ENCODE peak calls at places on chromosomes 11 and 22, in five cellular contexts. Q is IMR-90, Y is uterus, C is spleen, S is heart left ventricle. Z is an unnamed sample.

GRCh38 chr11:235180-235997 is 753 bp downstream of the SIRT3 start:
- DNase-seq in Q (peak), Y (no peak), C (no peak), S (no peak), Z (peak)

GRCh38 chr11:65095974-65096806 is at the start of gene VPS51:
- DNase-seq in Q (peak), Y (peak), C (peak), S (peak), Z (peak)

GRCh38 chr22:22848364-22848866 is 39.2 kb upstream of the IGLL5 start:
- DNase-seq in Q (peak), Y (no peak), C (peak), S (peak), Z (peak)

GRCh38 chr11:119198925-119199324 is 7.2 kb upstream of the CBL start:
- DNase-seq in Q (no peak), Y (no peak), C (peak), S (no peak), Z (peak)

GRCh38 chr11:124867700-124868099 is 2.5 kb downstream of the ROBO3 start:
- DNase-seq in Q (peak), Y (no peak), C (no peak), S (peak), Z (no peak)

GRCh38 chr22:45007247-45007945 is 2.4 kb downstream of the PHF21B start:
- DNase-seq in Q (peak), Y (peak), C (no peak), S (no peak), Z (no peak)

GRCh38 chr11:104836711-104837110 is 61.5 kb downstream of the CASP12 start:
- DNase-seq in Q (no peak), Y (no peak), C (no peak), S (no peak), Z (no peak)

GRCh38 chr11:4607111-4607510 is 920 bp downstream of the TRIM68 start:
- DNase-seq in Q (peak), Y (no peak), C (no peak), S (no peak), Z (no peak)

GRCh38 chr11:66172146-66172545 is 96.3 kb upstream of the RAB1B start:
- DNase-seq in Q (peak), Y (no peak), C (no peak), S (no peak), Z (no peak)

GRCh38 chr22:28759861-28760560 is 12.5 kb upstream of the CCDC117 start:
- DNase-seq in Q (peak), Y (no peak), C (peak), S (no peak), Z (no peak)

GRCh38 chr11:86812981-86813380 is 12.6 kb downstream of the PRSS23 start:
- DNase-seq in Q (peak), Y (no peak), C (no peak), S (no peak), Z (no peak)

GRCh38 chr22:19178065-19178658 is 374 bp downstream of the SLC25A1 start:
- DNase-seq in Q (peak), Y (peak), C (peak), S (peak), Z (peak)

GRCh38 chr11:130581631-130582030 is 133.2 kb downstream of the ADAMTS15 start:
- DNase-seq in Q (peak), Y (no peak), C (no peak), S (no peak), Z (no peak)

GRCh38 chr11:20355221-20356219 is 8.0 kb upstream of the HTATIP2 start:
- DNase-seq in Q (peak), Y (no peak), C (no peak), S (no peak), Z (peak)

GRCh38 chr11:60978546-60979380 is 7.3 kb downstream of the CD6 start:
- DNase-seq in Q (no peak), Y (no peak), C (no peak), S (no peak), Z (peak)

GRCh38 chr22:36898690-36899089 is 14.7 kb upstream of the CSF2RB start:
- DNase-seq in Q (no peak), Y (no peak), C (no peak), S (no peak), Z (no peak)

GRCh38 chr11:62555464-62556092 is 9.0 kb upstream of the AHNAK start:
- DNase-seq in Q (peak), Y (no peak), C (no peak), S (no peak), Z (no peak)

DNA sequence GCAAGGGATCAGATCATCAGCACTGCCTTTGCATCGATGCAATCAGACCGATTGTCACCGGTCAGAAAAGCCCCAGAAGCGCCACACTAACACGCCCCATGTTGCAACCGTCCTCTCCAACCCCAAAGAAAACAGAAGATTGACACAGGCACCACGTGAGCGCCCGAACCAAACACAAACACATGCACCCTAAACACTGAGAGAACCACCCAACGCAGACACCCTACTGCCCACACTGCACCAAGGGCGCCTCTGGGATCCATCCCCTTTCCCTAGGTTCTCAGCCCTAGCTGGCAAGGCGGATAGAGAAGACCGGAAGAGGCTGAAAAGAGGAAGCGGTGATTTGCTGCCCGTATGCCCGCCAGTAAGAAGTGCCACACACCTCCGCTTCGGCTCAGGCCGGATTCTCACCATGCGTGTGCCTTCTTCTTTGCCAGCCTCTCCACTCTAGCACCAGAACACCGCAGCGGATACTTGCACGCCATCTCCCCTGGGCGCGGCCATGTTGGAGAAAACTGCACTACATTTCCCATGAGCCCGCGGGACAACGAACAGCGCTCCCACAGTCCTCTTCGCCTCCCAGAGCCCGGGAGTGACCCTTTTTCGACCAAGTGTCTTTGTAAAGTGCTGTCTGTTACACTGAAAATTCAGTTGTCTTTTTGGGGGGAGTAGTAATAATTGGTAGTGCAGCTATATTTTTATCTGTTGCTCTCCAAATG is at the start of gene ALKBH8:
- DNase-seq in Q (peak), Y (peak), C (peak), S (peak), Z (peak)
- TF ChIP-seq POLR2A in Q (no peak), Y (no peak), C (no peak), S (no peak), Z (peak)

DNA sequence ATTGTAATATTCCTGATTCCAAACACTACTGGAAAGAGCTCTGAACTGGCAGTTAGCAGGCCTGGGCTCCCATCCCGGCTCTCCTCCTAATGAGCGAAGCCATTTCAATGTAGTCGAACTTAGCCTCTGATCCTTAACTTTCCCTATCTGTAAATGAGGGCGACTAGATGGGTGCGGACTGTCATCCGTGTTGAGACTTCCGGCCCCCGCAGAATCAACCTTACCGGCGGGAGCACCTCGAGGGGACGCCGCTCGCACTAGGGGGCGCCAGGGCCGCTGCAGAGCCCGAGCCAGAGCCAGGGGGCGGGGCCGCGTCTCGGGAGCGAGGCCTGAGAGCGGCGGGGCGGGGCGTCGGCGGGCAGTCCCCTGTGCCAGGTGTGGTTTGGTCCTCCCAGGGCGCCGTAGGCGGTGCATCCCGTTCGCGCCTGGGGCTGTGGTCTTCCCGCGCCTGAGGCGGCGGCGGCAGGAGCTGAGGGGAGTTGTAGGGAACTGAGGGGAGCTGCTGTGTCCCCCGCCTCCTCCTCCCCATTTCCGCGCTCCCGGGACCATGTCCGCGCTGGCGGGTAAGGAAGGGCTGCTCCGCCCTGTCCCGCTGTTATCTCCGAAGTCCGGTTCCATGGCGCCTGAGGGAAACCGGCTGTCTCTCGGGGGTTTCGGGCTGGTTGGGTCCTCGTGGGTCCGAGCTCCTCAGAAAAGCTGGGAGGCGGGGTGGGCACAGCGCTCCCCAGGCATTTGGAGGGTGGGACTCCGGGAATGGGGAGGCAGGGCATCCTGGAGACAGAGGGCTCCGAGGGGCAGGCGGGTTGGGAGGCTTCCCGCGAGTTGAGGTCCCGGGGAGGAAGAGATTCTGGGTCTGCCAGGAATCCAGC is at the start of gene LIMK2:
- DNase-seq in Q (peak), Y (peak), C (peak), S (peak), Z (peak)
- TF ChIP-seq POLR2A in Q (no peak), Y (peak), C (peak), S (no peak), Z (peak)

GRCh38 chr11:57529012-57529411 is 1.5 kb downstream of the TIMM10 start:
- DNase-seq in Q (no peak), Y (no peak), C (no peak), S (no peak), Z (no peak)

GRCh38 chr11:57527056-57527631 is 3.4 kb downstream of the TIMM10 start:
- DNase-seq in Q (peak), Y (peak), C (peak), S (peak), Z (peak)

GRCh38 chr11:57530215-57530595 is 349 bp downstream of the TIMM10 start:
- DNase-seq in Q (no peak), Y (no peak), C (peak), S (no peak), Z (no peak)

GRCh38 chr11:57530596-57531507 is at the start of gene TIMM10:
- DNase-seq in Q (peak), Y (peak), C (peak), S (peak), Z (peak)
- TF ChIP-seq POLR2A in Q (peak), Y (peak), C (no peak), S (no peak), Z (no peak)

DNA sequence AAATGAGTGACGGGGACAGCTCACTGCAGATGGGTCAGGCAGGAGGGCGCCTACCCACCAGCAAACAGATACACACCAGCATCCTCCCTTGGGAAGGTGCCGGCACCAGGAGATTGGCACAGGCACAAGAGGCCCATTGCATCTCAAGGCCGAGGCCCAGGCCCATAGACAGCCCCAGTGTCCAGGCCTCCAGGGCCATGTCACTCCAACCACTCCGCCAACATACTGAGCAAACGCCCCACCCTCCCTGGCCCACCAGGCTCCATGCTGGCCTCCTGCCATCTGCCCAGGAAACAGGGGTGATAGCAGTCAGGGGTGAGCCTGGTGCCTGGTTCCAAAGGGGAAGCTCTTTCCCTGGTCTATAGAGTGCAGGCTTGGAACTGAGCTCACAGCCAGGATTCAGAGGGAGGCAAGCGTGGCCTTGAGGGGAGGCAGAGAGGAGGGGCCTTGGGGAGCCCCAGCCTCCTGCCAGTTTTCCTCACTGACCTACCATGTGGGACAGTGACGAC is 34.7 kb downstream of the PISD start:
- DNase-seq in Q (no peak), Y (no peak), C (peak), S (no peak), Z (no peak)
- TF ChIP-seq POLR2A in Q (no peak), Y (no peak), C (no peak), S (no peak), Z (no peak)

Z was measured in Peyer's patch.